ENCODE peak calls at places on chromosomes 2 and 18, in five cellular contexts. C is GF-D8, D is HT1080, T is glutamatergic neuron, N is putamen. L is an unnamed sample.

GRCh38 chr2:30335981-30336538 is 104.7 kb downstream of the LBH start:
- DNase-seq in C (no peak), D (no peak), N (no peak), T (no peak), L (no peak)

GRCh38 chr2:186059096-186059495 is 320.5 kb downstream of the FSIP2 start:
- DNase-seq in C (no peak), N (peak; percentile 3), D (no peak), T (no peak), L (peak; percentile 22)

GRCh38 chr18:75052475-75052874 is 156.5 kb downstream of the PTGR3 start:
- DNase-seq in D (no peak), N (no peak), C (no peak), T (no peak), L (no peak)

GRCh38 chr18:36464126-36464651 is 166.7 kb downstream of the FHOD3 start:
- DNase-seq in N (no peak), T (no peak), C (no peak), D (no peak), L (no peak)

GRCh38 chr18:54228364-54228763 is 3.9 kb upstream of the MBD2 start:
- DNase-seq in C (no peak), T (no peak), N (no peak), D (no peak), L (no peak)

GRCh38 chr2:172446524-172447063 is 19.2 kb downstream of the ITGA6 start:
- DNase-seq in D (peak; percentile 46), N (no peak), C (no peak), T (no peak), L (peak; percentile 62)

GRCh38 chr2:43737097-43737854 is 36.6 kb upstream of the DYNC2LI1 start:
- DNase-seq in D (peak; percentile 65), N (no peak), T (no peak), C (no peak), L (peak; percentile 14)

GRCh38 chr2:20184067-20184938 is 40.6 kb downstream of the SDC1 start:
- DNase-seq in D (peak; percentile 80), C (no peak), T (peak; percentile 6), N (no peak), L (peak; percentile 90)

GRCh38 chr18:31274915-31275314 is 43.0 kb upstream of the DSG1 start:
- DNase-seq in C (no peak), T (no peak), N (no peak), D (no peak), L (peak; percentile 97)

GRCh38 chr2:144489315-144489920 is 30.5 kb downstream of the ZEB2 start:
- DNase-seq in N (no peak), C (no peak), T (no peak), D (no peak), L (no peak)

GRCh38 chr2:195590866-195591215 is 66.2 kb upstream of the SLC39A10 start:
- DNase-seq in T (no peak), D (no peak), N (no peak), C (no peak), L (no peak)

GRCh38 chr18:50075772-50076171 is 119.2 kb downstream of the MYO5B start:
- DNase-seq in N (no peak), T (no peak), D (no peak), C (no peak), L (no peak)

GRCh38 chr2:43169987-43170732 is 56.2 kb downstream of the ZFP36L2 start:
- DNase-seq in D (no peak), T (no peak), N (no peak), C (peak; percentile 46), L (no peak)

GRCh38 chr2:71613566-71613952 is 160.2 kb downstream of the DYSF start:
- DNase-seq in N (no peak), T (no peak), C (no peak), D (no peak), L (no peak)

GRCh38 chr2:104521247-104521646 is 332.7 kb upstream of the POU3F3 start:
- DNase-seq in C (no peak), N (no peak), D (no peak), T (no peak), L (no peak)